ENCODE peak calls at places on chromosomes 1 and 21, in eight cellular contexts. B is ACHN, O is NCI-H226, Q is H4, V is trophoblast cell, A is choroid plexus epithelial cell, P is nucleus accumbens, R is nephron progenitor cell. Z is an unnamed sample.

GRCh38 chr1:87243573-87243972 is 85.1 kb upstream of the LMO4 start:
- DNase-seq in B (no peak), O (peak; percentile 89), Q (no peak), V (peak; percentile 17), A (peak; percentile 51), P (no peak), R (no peak), Z (peak; percentile 45)

GRCh38 chr1:31855038-31855845 is 39.4 kb upstream of the SPOCD1 start:
- DNase-seq in B (no peak), O (peak; percentile 51), Q (peak; percentile 41), V (peak; percentile 41), A (peak; percentile 70), P (no peak), R (no peak), Z (peak; percentile 50)

GRCh38 chr1:91124989-91125417 is 103.2 kb upstream of the ZNF644 start:
- DNase-seq in B (no peak), O (no peak), Q (peak; percentile 39), V (no peak), A (no peak), P (no peak), R (no peak), Z (no peak)

GRCh38 chr1:59360170-59360569 is 63.3 kb downstream of the FGGY start:
- DNase-seq in B (peak; percentile 68), O (peak; percentile 80), Q (peak; percentile 25), V (no peak), A (peak; percentile 82), P (no peak), R (no peak), Z (peak; percentile 64)

GRCh38 chr1:219000606-219001005 is 173.1 kb upstream of the LYPLAL1 start:
- DNase-seq in B (no peak), O (peak; percentile 2), Q (no peak), V (no peak), A (peak; percentile 30), P (no peak), R (no peak), Z (no peak)

GRCh38 chr21:27060190-27060589 is 93.3 kb upstream of the ADAMTS5 start:
- DNase-seq in B (no peak), O (peak; percentile 68), Q (no peak), V (no peak), A (peak; percentile 72), P (no peak), R (no peak), Z (no peak)

GRCh38 chr1:185238447-185238846 is 78.6 kb downstream of the IVNS1ABP start:
- DNase-seq in B (peak; percentile 43), O (no peak), Q (peak; percentile 30), V (no peak), A (peak; percentile 58), P (no peak), R (no peak), Z (no peak)

GRCh38 chr1:52032124-52032784 is 1.4 kb downstream of the KTI12 start:
- DNase-seq in B (no peak), O (no peak), Q (no peak), V (no peak), A (no peak), P (no peak), R (no peak), Z (no peak)

GRCh38 chr1:221718391-221719277 is 23.3 kb downstream of the DUSP10 start:
- DNase-seq in B (no peak), O (peak; percentile 7), Q (peak; percentile 86), V (no peak), A (peak; percentile 83), P (no peak), R (no peak), Z (peak; percentile 93)

GRCh38 chr1:114509596-114510234 is 1.3 kb downstream of the TRIM33 start:
- DNase-seq in B (no peak), O (no peak), Q (no peak), V (no peak), A (peak; percentile 15), P (no peak), R (no peak), Z (no peak)

GRCh38 chr1:184752656-184753055 is 2.0 kb downstream of the EDEM3 start:
- DNase-seq in B (no peak), O (no peak), Q (no peak), V (no peak), A (no peak), P (no peak), R (no peak), Z (no peak)

GRCh38 chr1:214445846-214446614 is 105.4 kb downstream of the PTPN14 start:
- DNase-seq in B (peak; percentile 82), O (peak; percentile 44), Q (peak; percentile 83), V (no peak), A (peak; percentile 66), P (no peak), R (no peak), Z (peak; percentile 95)

GRCh38 chr1:81699234-81699633 is 101.5 kb upstream of the ADGRL2 start:
- DNase-seq in B (no peak), O (peak; percentile 61), Q (no peak), V (peak; percentile 86), A (peak; percentile 83), P (no peak), R (no peak), Z (peak; percentile 75)

GRCh38 chr21:30408782-30409494 is 13.1 kb downstream of the KRTAP13-1 start:
- DNase-seq in B (peak; percentile 26), O (peak; percentile 75), Q (peak; percentile 98), V (peak; percentile 52), A (peak; percentile 84), P (no peak), R (peak; percentile 27), Z (no peak)

GRCh38 chr21:32256873-32257620 is 21.8 kb downstream of the MIS18A start:
- DNase-seq in B (peak; percentile 80), O (peak; percentile 66), Q (peak; percentile 89), V (no peak), A (peak; percentile 92), P (peak; percentile 23), R (peak; percentile 14), Z (peak; percentile 91)

GRCh38 chr1:43388613-43389012 is 987 bp downstream of the MED8 start:
- DNase-seq in B (no peak), O (no peak), Q (no peak), V (no peak), A (no peak), P (no peak), R (no peak), Z (no peak)

GRCh38 chr1:88509369-88509768 is 174.7 kb upstream of the PKN2 start:
- DNase-seq in B (no peak), O (no peak), Q (no peak), V (no peak), A (peak; percentile 1), P (no peak), R (no peak), Z (no peak)

GRCh38 chr1:31745071-31745897 is 18.9 kb downstream of the ADGRB2 start:
- DNase-seq in B (peak; percentile 61), O (peak; percentile 74), Q (peak; percentile 33), V (peak; percentile 95), A (peak; percentile 78), P (peak; percentile 40), R (peak; percentile 79), Z (peak; percentile 60)

GRCh38 chr1:181452746-181453145 is 30.6 kb upstream of the CACNA1E start:
- DNase-seq in B (peak; percentile 55), O (no peak), Q (no peak), V (no peak), A (no peak), P (no peak), R (no peak), Z (no peak)

GRCh38 chr1:4673494-4673893 is 19.1 kb downstream of the AJAP1 start:
- DNase-seq in B (no peak), O (no peak), Q (no peak), V (no peak), A (no peak), P (peak; percentile 22), R (no peak), Z (no peak)

GRCh38 chr1:174266991-174267612 is 107.8 kb downstream of the RABGAP1L start:
- DNase-seq in B (no peak), O (no peak), Q (no peak), V (no peak), A (no peak), P (no peak), R (no peak), Z (no peak)

GRCh38 chr1:243946946-243947345 is 96.9 kb upstream of the AKT3 start:
- DNase-seq in B (peak; percentile 64), O (no peak), Q (peak; percentile 13), V (peak; percentile 73), A (peak; percentile 52), P (no peak), R (no peak), Z (no peak)

GRCh38 chr1:119946724-119947123 is 50.4 kb upstream of the ADAM30 start:
- DNase-seq in B (no peak), O (no peak), Q (no peak), V (no peak), A (peak; percentile 26), P (no peak), R (no peak), Z (no peak)

GRCh38 chr1:66916320-66916719 is 8.3 kb downstream of the DNAI4 start:
- DNase-seq in B (no peak), O (no peak), Q (no peak), V (no peak), A (no peak), P (no peak), R (no peak), Z (no peak)

GRCh38 chr1:21706151-21706835 is 37.1 kb upstream of the RAP1GAP start:
- DNase-seq in B (no peak), O (no peak), Q (peak; percentile 19), V (no peak), A (peak; percentile 89), P (peak; percentile 16), R (peak; percentile 22), Z (peak; percentile 1)